ENCODE peak calls at places on chromosome 4, in six cellular contexts. J, E, G, O, I and F are unnamed samples.
A peak's percentile ranks its signal among the peaks of the same experiment; 100 is the strongest.

GRCh38 chr4:110132822-110133719 is 65.3 kb downstream of the ELOVL6 start:
- DNase-seq in O (no peak), E (no peak), J (no peak), G (no peak), I (no peak), F (no peak)

GRCh38 chr4:105666693-105667092 is 41.8 kb downstream of the INTS12 start:
- DNase-seq in E (no peak), J (peak; percentile 1), O (peak; percentile 57), G (no peak), I (no peak), F (peak; percentile 13)

GRCh38 chr4:163166041-163166579 is 580 bp downstream of the NAF1 start:
- DNase-seq in G (peak; percentile 76), I (peak; percentile 45), J (peak; percentile 73), O (peak; percentile 58), E (no peak), F (peak; percentile 46)

GRCh38 chr4:8191136-8191747 is 7.8 kb upstream of the SH3TC1 start:
- DNase-seq in J (peak; percentile 99), G (no peak), I (peak; percentile 26), E (no peak), O (peak; percentile 89), F (peak; percentile 84)

GRCh38 chr4:95556460-95556859 is 7.7 kb upstream of the UNC5C start:
- DNase-seq in E (no peak), G (no peak), J (no peak), O (peak; percentile 35), I (no peak), F (no peak)

GRCh38 chr4:141458501-141458900 is 177.9 kb upstream of the IL15 start:
- DNase-seq in J (peak; percentile 8), G (no peak), O (no peak), I (no peak), E (no peak), F (peak; percentile 30)

GRCh38 chr4:135186002-135186401 is 984.4 kb upstream of the PABPC4L start:
- DNase-seq in I (no peak), E (no peak), G (no peak), J (no peak), O (no peak), F (no peak)

GRCh38 chr4:108191269-108191914 is 22.7 kb upstream of the LEF1 start:
- DNase-seq in O (no peak), I (no peak), G (no peak), E (no peak), J (no peak), F (no peak)

GRCh38 chr4:94833394-94833793 is 75.6 kb downstream of the BMPR1B start:
- DNase-seq in J (no peak), I (no peak), E (no peak), O (no peak), G (no peak), F (no peak)

GRCh38 chr4:94356444-94356843 is 13.8 kb upstream of the HPGDS start:
- DNase-seq in I (no peak), E (no peak), J (no peak), G (no peak), O (no peak), F (no peak)

GRCh38 chr4:88200186-88200585 is 41.7 kb upstream of the ABCG2 start:
- DNase-seq in J (no peak), O (no peak), E (no peak), I (no peak), G (no peak), F (no peak)

GRCh38 chr4:119643306-119644042 is 14.9 kb upstream of the PDE5A start:
- DNase-seq in J (no peak), E (no peak), I (no peak), O (no peak), G (no peak), F (no peak)

GRCh38 chr4:127214936-127215335 is 417.8 kb upstream of the INTU start:
- DNase-seq in O (no peak), G (no peak), J (no peak), I (no peak), E (no peak), F (no peak)

GRCh38 chr4:37602454-37603069 is 83.6 kb downstream of the RELL1 start:
- DNase-seq in J (no peak), G (no peak), O (no peak), I (no peak), E (no peak), F (no peak)

GRCh38 chr4:567457-568350 is 8.4 kb downstream of the TMEM271 start:
- DNase-seq in G (no peak), O (no peak), J (no peak), I (no peak), E (no peak), F (no peak)

GRCh38 chr4:78528327-78528726 is 23.2 kb upstream of the ANXA3 start:
- DNase-seq in E (peak; percentile 38), I (no peak), J (no peak), O (no peak), G (no peak), F (peak; percentile 67)

GRCh38 chr4:139603576-139604387 is 47.8 kb upstream of the SETD7 start:
- DNase-seq in J (peak; percentile 61), E (no peak), G (no peak), I (peak; percentile 8), O (peak; percentile 74), F (peak; percentile 67)

GRCh38 chr4:168319486-168320019 is 1.0 kb upstream of the DDX60 start:
- DNase-seq in E (no peak), I (no peak), G (no peak), O (no peak), J (peak; percentile 31), F (peak; percentile 16)

GRCh38 chr4:167537761-167538160 is 303.5 kb upstream of the SPOCK3 start:
- DNase-seq in J (no peak), I (no peak), G (no peak), O (no peak), E (no peak), F (no peak)

GRCh38 chr4:143581331-143581961 is 67.9 kb downstream of the SMARCA5 start:
- DNase-seq in O (no peak), J (peak; percentile 47), G (no peak), I (no peak), E (no peak), F (no peak)

GRCh38 chr4:159077702-159078495 is 25.0 kb upstream of the RAPGEF2 start:
- DNase-seq in O (no peak), G (no peak), I (no peak), E (no peak), J (no peak), F (no peak)

GRCh38 chr4:12036450-12036849 is 607.8 kb upstream of the HS3ST1 start:
- DNase-seq in E (no peak), G (no peak), J (peak; percentile 80), I (no peak), O (peak; percentile 46), F (no peak)

GRCh38 chr4:38320349-38320707 is 343.7 kb upstream of the KLF3 start:
- DNase-seq in I (no peak), E (no peak), J (no peak), O (no peak), G (no peak), F (no peak)

GRCh38 chr4:8582436-8582835 is 2.2 kb downstream of the GPR78 start:
- DNase-seq in J (no peak), I (no peak), O (no peak), G (no peak), E (no peak), F (no peak)

GRCh38 chr4:151169900-151170299 is 70.5 kb downstream of the RPS3A start:
- DNase-seq in E (peak; percentile 13), O (peak; percentile 40), I (no peak), J (no peak), G (no peak), F (peak; percentile 9)

GRCh38 chr4:148793221-148793620 is 351.0 kb upstream of the NR3C2 start:
- DNase-seq in O (no peak), E (no peak), I (no peak), J (no peak), G (no peak), F (no peak)

GRCh38 chr4:173415092-173415491 is 16.2 kb upstream of the SCRG1 start:
- DNase-seq in E (no peak), O (peak; percentile 59), J (no peak), I (no peak), G (no peak), F (no peak)

GRCh38 chr4:129926936-129927335 is 831.0 kb downstream of the C4orf33 start:
- DNase-seq in G (no peak), J (peak; percentile 7), E (no peak), I (no peak), O (no peak), F (peak; percentile 13)

GRCh38 chr4:6868386-6868785 is 41.2 kb upstream of the TBC1D14 start:
- DNase-seq in J (no peak), I (no peak), E (no peak), G (no peak), O (no peak), F (no peak)

GRCh38 chr4:163353054-163353453 is 9.4 kb downstream of the NPY5R start:
- DNase-seq in E (no peak), G (no peak), J (no peak), I (no peak), O (no peak), F (no peak)

GRCh38 chr4:112318239-112319142 is 21.3 kb downstream of the ALPK1 start:
- DNase-seq in O (no peak), I (no peak), E (no peak), G (no peak), J (no peak), F (no peak)

GRCh38 chr4:113052379-113052951 is 3.0 kb downstream of the ANK2 start:
- DNase-seq in G (peak; percentile 27), O (peak; percentile 13), I (no peak), J (no peak), E (peak; percentile 56), F (peak; percentile 82)

GRCh38 chr4:166078956-166079355 is 205.9 kb downstream of the TLL1 start:
- DNase-seq in E (no peak), G (no peak), I (no peak), O (peak; percentile 2), J (no peak), F (peak; percentile 32)

GRCh38 chr4:48831532-48832015 is 686 bp downstream of the OCIAD1 start:
- DNase-seq in O (peak; percentile 23), E (no peak), I (no peak), J (peak; percentile 52), G (no peak), F (peak; percentile 18)

GRCh38 chr4:95466791-95467190 is 82.0 kb downstream of the UNC5C start:
- DNase-seq in O (no peak), J (no peak), G (no peak), E (no peak), I (no peak), F (no peak)